ENCODE peak calls at places on chromosomes 7 and 10, in four cellular contexts. One of them, this sample, is unnamed.

GRCh38 chr10:102714621-102715455 is at the start of gene SFXN2:
- DNase-seq in cardiac muscle cell: no peak
- DNase-seq in H9: no peak
- DNase-seq in PC-3: peak; percentile 24
- DNase-seq in this sample: no peak

GRCh38 chr7:137840183-137840779 is 6.5 kb downstream of the DGKI start:
- DNase-seq in cardiac muscle cell: no peak
- DNase-seq in H9: no peak
- DNase-seq in PC-3: no peak
- DNase-seq in this sample: no peak

GRCh38 chr10:69958232-69958902 is 94.3 kb upstream of the MACROH2A2 start:
- DNase-seq in cardiac muscle cell: peak; percentile 52
- DNase-seq in H9: peak; percentile 59
- DNase-seq in PC-3: peak; percentile 88
- DNase-seq in this sample: no peak

GRCh38 chr10:34477229-34477628 is 337.9 kb downstream of the PARD3 start:
- DNase-seq in cardiac muscle cell: no peak
- DNase-seq in H9: no peak
- DNase-seq in PC-3: no peak
- DNase-seq in this sample: no peak

GRCh38 chr10:129853236-129853946 is 110.7 kb downstream of the EBF3 start:
- DNase-seq in cardiac muscle cell: no peak
- DNase-seq in H9: no peak
- DNase-seq in PC-3: peak; percentile 19
- DNase-seq in this sample: no peak

GRCh38 chr7:110943686-110944350 is 147.1 kb upstream of the LRRN3 start:
- DNase-seq in cardiac muscle cell: no peak
- DNase-seq in H9: no peak
- DNase-seq in PC-3: no peak
- DNase-seq in this sample: no peak

GRCh38 chr10:8473205-8473604 is 418.7 kb downstream of the GATA3 start:
- DNase-seq in cardiac muscle cell: no peak
- DNase-seq in H9: no peak
- DNase-seq in PC-3: peak; percentile 34
- DNase-seq in this sample: no peak

GRCh38 chr7:116876664-116877442 is 14.5 kb downstream of the CAPZA2 start:
- DNase-seq in cardiac muscle cell: peak; percentile 79
- DNase-seq in H9: no peak
- DNase-seq in PC-3: no peak
- DNase-seq in this sample: no peak

GRCh38 chr10:100869399-100869798 is 43.4 kb upstream of the SLF2 start:
- DNase-seq in cardiac muscle cell: no peak
- DNase-seq in H9: no peak
- DNase-seq in PC-3: no peak
- DNase-seq in this sample: no peak

GRCh38 chr10:68880181-68880580 is 20.9 kb upstream of the DDX50 start:
- DNase-seq in cardiac muscle cell: no peak
- DNase-seq in H9: no peak
- DNase-seq in PC-3: no peak
- DNase-seq in this sample: no peak

GRCh38 chr10:119395287-119396007 is 147.1 kb downstream of the RGS10 start:
- DNase-seq in cardiac muscle cell: no peak
- DNase-seq in H9: no peak
- DNase-seq in PC-3: no peak
- DNase-seq in this sample: peak; percentile 72

DNA sequence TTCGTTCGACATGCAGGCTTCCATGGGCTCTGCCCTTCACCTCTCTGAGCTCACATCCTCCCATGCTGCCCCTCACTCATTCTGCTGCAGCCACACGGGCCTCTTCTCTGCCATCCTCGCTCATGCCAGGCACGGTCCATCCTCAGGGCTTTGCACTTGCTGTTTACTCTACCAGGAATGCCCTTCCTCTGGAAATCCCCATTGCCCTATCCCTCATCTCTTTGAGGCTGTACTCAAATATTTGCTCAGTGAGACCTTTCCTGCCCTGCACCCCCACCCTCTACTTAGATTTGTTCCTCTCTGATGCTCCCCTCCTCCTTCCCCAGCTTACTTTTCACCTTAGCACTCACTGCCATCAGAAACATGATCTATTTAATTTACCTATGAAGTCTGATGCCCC is 107.0 kb upstream of the ZNF716 start:
- DNase-seq in cardiac muscle cell: no peak
- DNase-seq in H9: no peak
- DNase-seq in PC-3: no peak
- DNase-seq in this sample: no peak
- H3K9me3 ChIP-seq in cardiac muscle cell: no peaks in the 10 kb centered on the region
- H3K9me3 ChIP-seq in H9: peaks cover 97% of the 10 kb centered on the region
- H3K9me3 ChIP-seq in PC-3: peaks cover 3% of the 10 kb centered on the region
- H3K9me3 ChIP-seq in this sample: peaks cover 85% of the 10 kb centered on the region

GRCh38 chr10:128051548-128051947 is 74.7 kb downstream of the MKI67 start:
- DNase-seq in cardiac muscle cell: no peak
- DNase-seq in H9: no peak
- DNase-seq in PC-3: no peak
- DNase-seq in this sample: peak; percentile 45
- H3K4me1 ChIP-seq in cardiac muscle cell: peaks cover 32% of the 10 kb centered on the region
- H3K4me1 ChIP-seq in H9: no peaks in the 10 kb centered on the region
- H3K4me1 ChIP-seq in PC-3: peaks cover 23% of the 10 kb centered on the region
- H3K4me1 ChIP-seq in this sample: peaks cover 17% of the 10 kb centered on the region

GRCh38 chr10:30973737-30974136 is 57.9 kb downstream of the ZNF438 start:
- DNase-seq in cardiac muscle cell: no peak
- DNase-seq in H9: no peak
- DNase-seq in PC-3: no peak
- DNase-seq in this sample: no peak
- H3K27ac ChIP-seq in cardiac muscle cell: peak overlapping the region; percentile 29
- H3K27ac ChIP-seq in H9: no peak overlapping the region
- H3K27ac ChIP-seq in PC-3: no peak overlapping the region
- H3K27ac ChIP-seq in this sample: no peak overlapping the region

DNA sequence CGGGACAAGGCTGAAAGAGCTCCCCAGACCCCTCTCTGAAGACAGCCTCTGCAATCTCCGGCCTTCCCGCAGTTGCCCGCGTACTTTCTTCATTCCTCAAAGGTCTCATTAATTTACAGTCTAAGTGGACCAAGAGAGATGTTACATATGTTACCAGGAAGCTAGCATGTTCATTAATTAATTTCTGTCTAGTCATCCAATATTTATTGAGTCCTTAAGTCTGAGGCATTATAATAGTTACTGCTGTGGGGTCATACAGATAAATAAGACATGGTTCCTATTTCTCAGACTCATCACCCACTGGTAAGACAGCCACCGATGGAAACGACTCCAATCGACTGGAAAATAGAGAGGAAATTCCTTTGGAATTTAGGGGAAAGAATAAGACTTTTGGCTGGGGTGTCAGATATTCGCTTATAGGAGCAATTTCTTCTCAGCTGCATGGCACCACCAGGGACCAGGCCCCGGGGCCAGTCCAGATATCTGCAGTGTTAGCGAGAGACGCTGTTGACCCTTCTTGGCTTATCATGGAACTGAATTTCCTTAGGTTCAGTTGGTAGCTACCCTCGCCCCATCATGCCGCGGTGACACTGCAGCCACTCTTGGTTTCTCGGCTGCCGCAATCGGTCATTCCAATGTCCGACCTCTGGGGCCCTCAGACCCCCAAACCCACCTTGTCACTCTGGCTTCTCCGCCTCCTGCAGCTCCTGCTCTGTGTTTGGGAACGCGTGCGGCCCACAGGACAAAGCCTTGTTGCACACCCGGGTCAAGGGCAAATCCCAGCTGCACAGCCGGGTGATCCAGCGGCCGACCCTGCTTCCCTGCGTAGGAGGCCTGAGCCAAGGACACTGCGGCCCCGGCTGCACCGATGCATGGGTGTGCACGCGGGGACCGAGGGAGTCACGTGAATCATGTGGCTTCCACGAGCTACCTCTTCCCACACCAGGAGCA is 383.2 kb downstream of the DNAJB6 start:
- DNase-seq in cardiac muscle cell: no peak
- DNase-seq in H9: no peak
- DNase-seq in PC-3: no peak
- DNase-seq in this sample: no peak
- H3K9me3 ChIP-seq in cardiac muscle cell: no peaks in the 10 kb centered on the region
- H3K9me3 ChIP-seq in H9: no peaks in the 10 kb centered on the region
- H3K9me3 ChIP-seq in PC-3: no peaks in the 10 kb centered on the region
- H3K9me3 ChIP-seq in this sample: no peaks in the 10 kb centered on the region

GRCh38 chr10:74000892-74001669 is 3.2 kb downstream of the VCL start:
- DNase-seq in cardiac muscle cell: no peak
- DNase-seq in H9: no peak
- DNase-seq in PC-3: no peak
- DNase-seq in this sample: no peak
- H3K4me1 ChIP-seq in cardiac muscle cell: peaks cover 29% of the 10 kb centered on the region
- H3K4me1 ChIP-seq in H9: peaks cover 4% of the 10 kb centered on the region
- H3K4me1 ChIP-seq in PC-3: peaks cover 46% of the 10 kb centered on the region
- H3K4me1 ChIP-seq in this sample: peaks cover 59% of the 10 kb centered on the region